ENCODE peak calls at places on chromosomes 3 and 15, in eight cellular contexts. N, D, Y, U, R, J, T and C are unnamed samples.

GRCh38 chr15:34650177-34650576 is 66.7 kb upstream of the GOLGA8B start:
- DNase-seq in N (no peak), D (no peak), Y (no peak), U (no peak), R (peak), J (no peak), T (peak), C (peak)

GRCh38 chr3:156792945-156793344 is 33.2 kb upstream of the LEKR1 start:
- DNase-seq in N (no peak), D (no peak), Y (no peak), U (no peak), R (no peak), J (no peak), T (no peak), C (no peak)

GRCh38 chr15:75198560-75199346 is 2.9 kb upstream of the C15orf39 start:
- DNase-seq in N (no peak), D (peak), Y (no peak), U (no peak), R (no peak), J (peak), T (peak), C (peak)

GRCh38 chr15:58391088-58391487 is 40.7 kb upstream of the LIPC start:
- DNase-seq in N (no peak), D (no peak), Y (no peak), U (no peak), R (no peak), J (no peak), T (no peak), C (no peak)

GRCh38 chr3:33238923-33239322 is 20.3 kb upstream of the SUSD5 start:
- DNase-seq in N (no peak), D (no peak), Y (no peak), U (no peak), R (no peak), J (no peak), T (no peak), C (no peak)

GRCh38 chr3:34725774-34726173 is 913.6 kb upstream of the ARPP21 start:
- DNase-seq in N (no peak), D (no peak), Y (no peak), U (no peak), R (no peak), J (no peak), T (no peak), C (no peak)

GRCh38 chr3:99817047-99817436 is 620 bp upstream of the CMSS1 start:
- DNase-seq in N (peak), D (peak), Y (no peak), U (no peak), R (no peak), J (peak), T (no peak), C (no peak)

GRCh38 chr15:41713047-41713446 is 52.8 kb downstream of the MGA start:
- DNase-seq in N (no peak), D (no peak), Y (no peak), U (peak), R (no peak), J (no peak), T (no peak), C (no peak)

GRCh38 chr15:57382222-57382621 is 5.9 kb downstream of the CGNL1 start:
- DNase-seq in N (no peak), D (no peak), Y (no peak), U (no peak), R (no peak), J (no peak), T (no peak), C (no peak)

GRCh38 chr3:53229606-53230005 is 26.2 kb downstream of the TKT start:
- DNase-seq in N (no peak), D (no peak), Y (no peak), U (no peak), R (no peak), J (no peak), T (no peak), C (no peak)

GRCh38 chr15:40063563-40064011 is 24.6 kb upstream of the SRP14 start:
- DNase-seq in N (no peak), D (peak), Y (no peak), U (no peak), R (peak), J (no peak), T (no peak), C (no peak)

GRCh38 chr3:124492824-124493223 is 237.4 kb upstream of the UMPS start:
- DNase-seq in N (peak), D (peak), Y (no peak), U (no peak), R (peak), J (peak), T (no peak), C (peak)

GRCh38 chr3:10777627-10778026 is 38.4 kb upstream of the SLC6A11 start:
- DNase-seq in N (no peak), D (no peak), Y (no peak), U (no peak), R (no peak), J (no peak), T (no peak), C (no peak)

GRCh38 chr15:70701891-70702568 is 61.3 kb downstream of the UACA start:
- DNase-seq in N (no peak), D (no peak), Y (no peak), U (no peak), R (peak), J (no peak), T (no peak), C (no peak)

GRCh38 chr3:10848261-10848660 is 32.2 kb downstream of the SLC6A11 start:
- DNase-seq in N (no peak), D (no peak), Y (no peak), U (no peak), R (no peak), J (no peak), T (no peak), C (peak)

GRCh38 chr3:197348014-197348413 is 49.6 kb upstream of the DLG1 start:
- DNase-seq in N (no peak), D (no peak), Y (no peak), U (no peak), R (no peak), J (no peak), T (no peak), C (no peak)
- TF ChIP-seq CTCF in N (no peak), D (no peak), Y (no peak), U (no peak), R (no peak), J (no peak), T (no peak), C (no peak)

DNA sequence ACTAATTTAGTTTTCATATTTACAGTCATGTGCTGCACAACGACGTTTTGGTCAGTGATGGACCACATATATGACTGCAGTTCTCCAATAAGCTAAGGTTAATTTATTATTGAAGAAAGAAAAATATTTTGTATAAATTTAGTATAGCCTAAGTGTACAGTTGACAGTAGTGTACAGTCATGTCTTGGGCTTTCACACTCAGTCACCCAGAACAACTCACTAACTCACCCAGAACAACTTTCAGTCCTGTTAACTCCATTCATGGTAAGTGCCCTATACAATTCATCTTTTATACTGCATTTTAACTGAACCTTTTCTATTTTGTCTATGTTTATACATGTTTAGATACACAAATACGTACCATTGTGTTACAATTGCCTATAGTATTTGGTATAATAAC is 3.8 kb upstream of the GABRR3 start:
- DNase-seq in N (no peak), D (no peak), Y (no peak), U (no peak), R (no peak), J (no peak), T (no peak), C (no peak)
- TF ChIP-seq CTCF in N (no peak), D (no peak), Y (no peak), U (no peak), R (no peak), J (no peak), T (no peak), C (no peak)

GRCh38 chr3:30604566-30604965 is 1.8 kb upstream of the TGFBR2 start:
- DNase-seq in N (no peak), D (no peak), Y (no peak), U (no peak), R (no peak), J (no peak), T (no peak), C (no peak)

GRCh38 chr3:30605706-30606300 is 598 bp upstream of the TGFBR2 start:
- DNase-seq in N (no peak), D (no peak), Y (no peak), U (no peak), R (no peak), J (no peak), T (no peak), C (no peak)

GRCh38 chr3:30607032-30607833 is 832 bp downstream of the TGFBR2 start:
- DNase-seq in N (peak), D (peak), Y (peak), U (peak), R (no peak), J (peak), T (peak), C (peak)

GRCh38 chr3:30605005-30605404 is 1.4 kb upstream of the TGFBR2 start:
- DNase-seq in N (no peak), D (no peak), Y (no peak), U (no peak), R (no peak), J (no peak), T (no peak), C (no peak)

GRCh38 chr3:30606301-30607031 is at the start of gene TGFBR2:
- DNase-seq in N (peak), D (peak), Y (peak), U (peak), R (peak), J (peak), T (peak), C (peak)
- TF ChIP-seq CTCF in N (no peak), D (no peak), Y (no peak), U (peak), R (no peak), J (no peak), T (no peak), C (no peak)

DNA sequence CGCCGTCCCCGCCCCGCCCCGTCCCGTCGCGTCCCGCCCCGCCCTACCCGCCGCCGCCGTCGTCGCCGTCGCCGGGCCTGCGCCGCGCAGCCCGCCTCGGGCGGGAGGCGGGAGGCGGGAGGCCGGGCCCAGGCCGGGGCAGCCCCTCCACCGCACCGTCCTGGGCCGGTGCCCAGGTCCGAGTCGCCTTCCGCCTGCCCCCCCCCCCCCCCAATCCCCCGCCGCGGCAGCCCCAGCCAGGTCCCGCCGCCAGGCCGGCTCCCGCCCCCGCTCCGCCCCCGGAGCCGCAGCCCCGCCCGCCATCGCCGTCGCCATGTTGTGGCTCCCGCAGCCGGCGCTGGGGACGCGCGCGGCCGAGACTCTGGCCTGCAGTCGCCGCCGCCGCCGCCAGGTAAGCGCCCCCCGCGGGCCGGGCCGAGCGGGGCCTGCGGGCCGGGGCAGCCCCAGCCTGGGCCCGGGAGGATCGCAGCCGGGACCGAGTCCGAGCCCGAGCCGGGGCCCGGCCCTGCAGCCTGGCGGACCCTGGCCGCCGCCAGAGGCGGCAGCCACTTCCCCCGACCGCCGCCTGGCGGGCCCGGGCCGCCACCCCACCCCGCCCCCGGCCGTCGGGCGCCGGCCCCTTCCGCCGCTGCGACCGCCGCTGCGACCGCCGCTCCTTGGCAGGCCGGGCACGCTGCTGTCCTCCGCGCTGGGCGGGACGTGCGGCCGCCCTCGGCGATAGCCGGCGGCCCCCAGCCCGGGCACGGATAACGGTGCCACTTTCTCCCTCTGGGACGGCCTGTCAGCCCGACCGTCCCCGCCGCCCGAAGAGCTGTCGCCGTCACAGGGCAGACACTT is at the start of gene ZNF592:
- DNase-seq in N (peak), D (peak), Y (peak), U (peak), R (peak), J (peak), T (peak), C (peak)
- TF ChIP-seq CTCF in N (no peak), D (no peak), Y (no peak), U (peak), R (no peak), J (no peak), T (no peak), C (no peak)

GRCh38 chr15:101275018-101275417 is 2.3 kb downstream of the SELENOS start:
- DNase-seq in N (no peak), D (no peak), Y (no peak), U (no peak), R (no peak), J (peak), T (no peak), C (peak)

GRCh38 chr15:101277943-101278564 is 769 bp upstream of the SELENOS start:
- DNase-seq in N (no peak), D (no peak), Y (no peak), U (no peak), R (no peak), J (no peak), T (no peak), C (no peak)

GRCh38 chr15:101273534-101273933 is 3.8 kb downstream of the SELENOS start:
- DNase-seq in N (no peak), D (no peak), Y (no peak), U (no peak), R (no peak), J (no peak), T (no peak), C (no peak)

GRCh38 chr15:101277038-101277822 is at the start of gene SELENOS:
- DNase-seq in N (peak), D (peak), Y (peak), U (peak), R (peak), J (peak), T (peak), C (peak)

DNA sequence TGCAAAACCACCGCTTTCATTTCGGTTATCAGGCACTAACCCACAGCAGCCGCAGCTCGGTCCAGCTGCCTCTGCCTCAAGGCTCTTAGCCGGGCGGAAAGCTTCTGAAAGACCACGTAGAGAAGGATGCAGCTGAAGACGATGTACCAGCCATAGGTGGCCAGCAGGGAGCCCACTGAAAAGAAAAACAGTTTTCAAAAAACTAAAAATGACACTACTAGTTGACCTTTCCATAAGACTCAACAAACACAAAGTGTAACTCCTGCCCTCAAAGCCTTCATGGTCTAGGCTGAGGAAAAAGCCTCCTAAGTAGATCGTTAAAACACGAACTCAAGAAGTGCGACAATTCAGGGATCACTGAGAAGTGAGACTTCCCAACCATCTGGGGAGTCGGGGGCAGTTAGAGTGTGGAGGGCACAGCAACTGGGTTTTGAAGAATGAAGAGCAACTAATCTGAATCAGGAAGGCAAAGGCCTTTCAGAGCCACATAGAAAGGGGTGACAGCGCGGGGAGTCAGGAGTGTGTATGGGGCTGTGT is 716 bp downstream of the SELENOS start:
- DNase-seq in N (peak), D (no peak), Y (no peak), U (no peak), R (peak), J (peak), T (no peak), C (no peak)
- TF ChIP-seq CTCF in N (peak), D (peak), Y (no peak), U (peak), R (peak), J (no peak), T (peak), C (no peak)

GRCh38 chr3:20046556-20046955 is 6.3 kb downstream of the KAT2B start:
- DNase-seq in N (no peak), D (no peak), Y (no peak), U (no peak), R (no peak), J (no peak), T (no peak), C (no peak)

GRCh38 chr3:20047940-20048339 is 7.7 kb downstream of the KAT2B start:
- DNase-seq in N (no peak), D (no peak), Y (no peak), U (no peak), R (no peak), J (no peak), T (no peak), C (no peak)

GRCh38 chr3:20049275-20049674 is 9.0 kb downstream of the KAT2B start:
- DNase-seq in N (no peak), D (no peak), Y (no peak), U (no peak), R (no peak), J (no peak), T (no peak), C (no peak)

GRCh38 chr3:20043825-20044224 is 3.6 kb downstream of the KAT2B start:
- DNase-seq in N (no peak), D (no peak), Y (no peak), U (no peak), R (no peak), J (no peak), T (no peak), C (no peak)

GRCh38 chr3:20047341-20047779 is 7.1 kb downstream of the KAT2B start:
- DNase-seq in N (no peak), D (no peak), Y (no peak), U (no peak), R (no peak), J (no peak), T (no peak), C (no peak)
- TF ChIP-seq CTCF in N (no peak), D (no peak), Y (no peak), U (no peak), R (no peak), J (no peak), T (no peak), C (no peak)

GRCh38 chr3:9396632-9397330 is 634 bp upstream of the SETD5 start:
- DNase-seq in N (peak), D (peak), Y (peak), U (peak), R (peak), J (peak), T (peak), C (peak)
- TF ChIP-seq CTCF in N (no peak), D (no peak), Y (no peak), U (no peak), R (no peak), J (no peak), T (no peak), C (no peak)